ENCODE peak calls at places on chromosomes 4 and X, in four cellular contexts. S is HCT116, Q is colonic mucosa, N is lung. U is an unnamed sample.

GRCh38 chr4:7156273-7157139 is 35.8 kb upstream of the SORCS2 start:
- DNase-seq in S (no peak), Q (peak), N (no peak), U (no peak)

GRCh38 chr4:98659741-98660507 is 1.5 kb upstream of the TSPAN5 start:
- DNase-seq in S (no peak), Q (no peak), N (no peak), U (peak)

GRCh38 chr4:26163425-26164362 is 157.1 kb upstream of the RBPJ start:
- DNase-seq in S (no peak), Q (no peak), N (no peak), U (no peak)

GRCh38 chr4:6273661-6273990 is 4.0 kb downstream of the WFS1 start:
- DNase-seq in S (no peak), Q (no peak), N (no peak), U (no peak)

GRCh38 chrX:31714797-31715196 is 643.0 kb upstream of the FTHL17 start:
- DNase-seq in S (no peak), Q (no peak), N (no peak), U (no peak)

GRCh38 chr4:123433976-123434375 is 37.4 kb downstream of the SPRY1 start:
- DNase-seq in S (no peak), Q (no peak), N (no peak), U (no peak)

GRCh38 chr4:110059556-110060191 is 138.7 kb downstream of the ELOVL6 start:
- DNase-seq in S (no peak), Q (peak), N (no peak), U (no peak)

GRCh38 chr4:151912626-151913025 is 151.8 kb upstream of the GATB start:
- DNase-seq in S (no peak), Q (no peak), N (no peak), U (no peak)

GRCh38 chr4:6233943-6234342 is 33.6 kb upstream of the JAKMIP1 start:
- DNase-seq in S (no peak), Q (no peak), N (no peak), U (no peak)

GRCh38 chrX:150050387-150050786 is 112.1 kb upstream of the EOLA2 start:
- DNase-seq in S (no peak), Q (no peak), N (no peak), U (no peak)

GRCh38 chr4:102552781-102553180 is 51.6 kb downstream of the NFKB1 start:
- DNase-seq in S (no peak), Q (no peak), N (no peak), U (no peak)

GRCh38 chr4:106624674-106625073 is 256.1 kb upstream of the GIMD1 start:
- DNase-seq in S (no peak), Q (no peak), N (no peak), U (no peak)

GRCh38 chrX:65072590-65072989 is 96.3 kb upstream of the ZC4H2 start:
- DNase-seq in S (no peak), Q (no peak), N (no peak), U (no peak)

GRCh38 chr4:25817059-25817681 is 45.6 kb downstream of the SEL1L3 start:
- DNase-seq in S (no peak), Q (no peak), N (no peak), U (no peak)

GRCh38 chr4:6425911-6426310 is 46.5 kb downstream of the PPP2R2C start:
- DNase-seq in S (no peak), Q (no peak), N (no peak), U (no peak)

GRCh38 chr4:158036998-158037397 is 135.8 kb downstream of the GASK1B start:
- DNase-seq in S (no peak), Q (no peak), N (no peak), U (no peak)

GRCh38 chrX:80876877-80877276 is 67.2 kb upstream of the BRWD3 start:
- DNase-seq in S (peak), Q (no peak), N (no peak), U (peak)

DNA sequence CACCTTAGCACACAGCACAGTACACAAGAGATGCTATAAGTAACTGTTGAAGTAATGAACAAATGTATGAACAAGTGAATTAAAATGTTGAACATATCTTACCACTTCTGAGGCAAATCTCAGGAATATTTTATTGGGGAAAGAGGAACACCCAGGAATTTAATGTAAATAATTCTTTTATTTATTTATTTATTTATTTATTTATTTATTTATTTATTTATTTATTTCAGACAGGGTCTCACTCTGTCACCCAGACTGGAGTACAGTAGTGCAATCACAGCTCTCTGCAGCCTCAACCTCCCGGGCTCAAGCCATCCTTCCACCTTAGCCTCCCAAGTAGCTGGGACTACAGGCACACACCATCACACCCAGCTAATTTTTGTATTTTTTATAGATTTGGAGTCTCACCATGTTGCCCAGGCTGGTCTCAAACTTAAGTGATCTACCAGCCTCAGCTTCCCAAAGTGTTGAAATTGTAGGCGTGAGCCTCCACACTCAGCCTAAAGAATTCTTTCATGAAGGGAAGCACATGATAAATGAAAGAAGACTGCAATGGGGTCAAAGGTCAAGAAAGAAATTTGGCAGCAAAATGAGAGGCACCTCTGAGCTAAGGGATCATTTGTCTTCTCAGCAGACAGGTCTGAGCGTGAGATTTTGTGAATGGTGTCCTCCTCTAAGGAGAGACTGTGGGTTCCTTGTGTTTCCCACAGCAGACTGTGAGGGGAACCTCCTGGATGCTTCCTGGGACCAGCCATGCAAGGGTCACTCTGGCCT is 57.7 kb upstream of the EGFL6 start:
- DNase-seq in S (no peak), Q (no peak), N (no peak), U (no peak)
- TF ChIP-seq CTCF in S (no peak), Q (no peak), N (no peak), U (no peak)

GRCh38 chr4:121698119-121698732 is 1.4 kb upstream of the ANXA5 start:
- DNase-seq in S (no peak), Q (no peak), N (no peak), U (no peak)
- H3K4me3 ChIP-seq in S (no peak), Q (no peak), N (no peak), U (no peak)

DNA sequence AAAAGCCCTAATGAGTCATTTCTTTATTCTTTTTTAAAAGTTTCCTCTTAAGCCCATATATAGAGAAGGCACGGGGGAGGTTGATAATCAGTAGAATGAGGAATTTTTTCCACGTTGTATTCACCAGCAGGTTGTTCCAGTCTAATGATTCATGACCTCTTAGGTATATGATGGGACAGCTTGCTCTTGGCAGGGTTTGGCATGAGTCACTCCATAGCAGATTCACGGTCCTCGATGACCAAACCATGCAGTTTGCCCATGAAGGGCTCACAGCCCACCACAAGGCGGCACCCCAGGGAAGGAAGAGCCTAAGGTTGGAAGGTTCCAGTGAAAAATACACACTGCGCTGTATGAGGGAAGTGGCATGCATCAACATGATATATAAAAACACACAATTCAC is 623.8 kb upstream of the DIPK2B start:
- DNase-seq in S (peak), Q (no peak), N (no peak), U (peak)
- TF ChIP-seq CTCF in S (peak), Q (no peak), N (no peak), U (peak)

GRCh38 chr4:74838746-74839370 is 44.5 kb upstream of the BTC start:
- DNase-seq in S (no peak), Q (no peak), N (no peak), U (peak)
- H3K4me3 ChIP-seq in S (no peak), Q (no peak), N (no peak), U (no peak)

DNA sequence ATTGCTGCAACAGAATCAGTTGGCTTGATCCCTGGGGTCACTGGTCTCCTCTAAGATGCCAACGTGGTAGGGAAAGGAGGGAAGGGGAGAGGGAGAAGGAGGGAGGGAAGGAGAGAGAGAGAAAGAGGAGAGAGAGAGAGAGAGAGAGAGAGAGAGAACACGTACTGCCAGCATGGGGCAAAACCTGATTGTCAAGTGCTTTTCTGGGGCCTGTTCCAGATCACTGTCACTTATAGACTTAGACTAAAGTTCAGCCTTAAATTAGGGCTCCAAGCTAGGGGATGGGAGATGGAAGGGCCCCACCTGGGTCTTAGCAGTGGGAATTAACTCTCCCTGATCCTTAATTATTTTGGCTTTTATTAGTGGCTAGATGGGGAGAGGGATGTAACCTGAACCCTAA is 12.9 kb downstream of the SHROOM4 start:
- DNase-seq in S (no peak), Q (peak), N (no peak), U (no peak)
- TF ChIP-seq CTCF in S (no peak), Q (no peak), N (no peak), U (no peak)

GRCh38 chrX:129678881-129679195 is 24.1 kb upstream of the APLN start:
- DNase-seq in S (no peak), Q (no peak), N (no peak), U (no peak)
- H3K4me3 ChIP-seq in S (no peak), Q (peak), N (no peak), U (peak)

GRCh38 chr4:39446483-39446841 is 12.3 kb downstream of the RPL9 start:
- DNase-seq in S (no peak), Q (no peak), N (no peak), U (no peak)
- TF ChIP-seq CTCF in S (no peak), Q (no peak), N (no peak), U (no peak)

GRCh38 chr4:89588366-89588765 is 248.6 kb downstream of the SNCA start:
- DNase-seq in S (no peak), Q (no peak), N (no peak), U (no peak)

GRCh38 chr4:89587364-89587763 is 249.6 kb downstream of the SNCA start:
- DNase-seq in S (no peak), Q (no peak), N (no peak), U (no peak)

GRCh38 chr4:89586318-89586717 is 250.6 kb downstream of the SNCA start:
- DNase-seq in S (no peak), Q (no peak), N (no peak), U (no peak)

GRCh38 chr4:89590102-89590501 is 246.9 kb downstream of the SNCA start:
- DNase-seq in S (no peak), Q (no peak), N (no peak), U (no peak)

DNA sequence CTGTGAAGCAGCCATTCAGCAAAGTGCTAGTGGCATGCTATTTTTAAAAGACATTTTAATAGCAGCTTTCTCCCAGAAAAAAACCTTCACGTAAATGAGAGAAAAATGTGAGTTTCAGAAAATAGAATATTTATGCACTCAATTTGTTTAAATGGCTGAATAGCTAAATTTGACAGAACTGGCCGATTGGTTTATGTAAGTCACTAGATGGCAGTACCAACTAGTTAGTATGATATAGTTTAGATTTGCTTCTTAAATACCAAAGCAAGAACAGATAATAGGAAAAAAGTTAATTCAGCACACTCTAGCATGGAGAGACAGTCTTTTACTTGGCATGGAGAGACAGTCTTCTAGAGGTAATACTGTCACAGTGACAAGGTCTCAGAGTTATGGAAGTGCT is 250.1 kb downstream of the SNCA start:
- DNase-seq in S (peak), Q (no peak), N (no peak), U (no peak)
- H3K4me3 ChIP-seq in S (no peak), Q (no peak), N (no peak), U (no peak)

DNA sequence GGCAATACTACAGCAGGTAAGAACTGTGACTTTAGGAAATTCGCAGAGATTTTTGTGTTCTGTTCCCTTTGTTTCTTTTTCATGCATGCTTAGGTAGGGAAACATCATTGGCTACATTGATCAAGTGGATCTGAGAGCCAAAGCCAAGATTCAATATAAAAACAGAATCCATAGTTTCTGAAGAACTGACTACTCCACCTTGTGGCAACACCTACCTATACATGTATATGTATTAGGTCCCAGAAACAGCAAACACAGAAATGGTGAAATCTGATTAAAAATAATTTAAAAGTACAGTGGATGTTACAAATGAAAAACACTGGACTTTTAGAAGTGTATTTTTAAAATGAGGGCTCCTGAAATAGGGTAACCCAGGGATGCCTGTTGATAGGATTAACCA is 322.6 kb upstream of the MAOA start:
- DNase-seq in S (no peak), Q (no peak), N (no peak), U (no peak)
- TF ChIP-seq CTCF in S (no peak), Q (no peak), N (no peak), U (no peak)

U was measured in retinal pigment epithelial cell.